ENCODE peak calls at places on chromosome 11, in seven cellular contexts. W, Z, V, N, M, T and Q are unnamed samples.

GRCh38 chr11:47104337-47104950 is 72.2 kb downstream of the ARFGAP2 start:
- DNase-seq in Z (no peak), N (no peak), M (no peak), W (no peak), T (no peak), V (no peak), Q (no peak)

GRCh38 chr11:12841946-12842630 is 167.0 kb upstream of the RASSF10 start:
- DNase-seq in Z (no peak), M (no peak), N (no peak), T (peak), V (peak), W (no peak), Q (no peak)

GRCh38 chr11:21949741-21950413 is 243.0 kb upstream of the ANO5 start:
- DNase-seq in T (no peak), N (no peak), W (no peak), M (no peak), Z (no peak), V (no peak), Q (no peak)

GRCh38 chr11:66022401-66023185 is 3.7 kb downstream of the CATSPER1 start:
- DNase-seq in Z (peak), M (no peak), W (peak), N (peak), T (peak), V (peak), Q (peak)

GRCh38 chr11:643366-643765 is 6.3 kb downstream of the DRD4 start:
- DNase-seq in V (no peak), T (no peak), N (no peak), Z (no peak), M (no peak), W (no peak), Q (no peak)

GRCh38 chr11:27041141-27041869 is 690 bp downstream of the BBOX1 start:
- DNase-seq in V (no peak), T (no peak), M (no peak), N (no peak), W (no peak), Z (no peak), Q (no peak)

GRCh38 chr11:47992959-47993820 is 12.8 kb downstream of the PTPRJ start:
- DNase-seq in N (no peak), M (no peak), T (no peak), Z (no peak), V (peak), W (no peak), Q (no peak)

GRCh38 chr11:90476442-90477007 is 253.7 kb upstream of the CHORDC1 start:
- DNase-seq in W (no peak), Z (peak), M (peak), T (peak), V (no peak), N (no peak), Q (no peak)

GRCh38 chr11:130652671-130653335 is 204.4 kb downstream of the ADAMTS15 start:
- DNase-seq in M (no peak), T (no peak), N (peak), V (no peak), Z (no peak), W (no peak), Q (no peak)

GRCh38 chr11:46865340-46865739 is 19.3 kb upstream of the CKAP5 start:
- DNase-seq in M (no peak), T (no peak), N (no peak), W (no peak), V (no peak), Z (no peak), Q (no peak)

GRCh38 chr11:1838426-1839131 is at the start of gene TNNI2:
- DNase-seq in N (no peak), M (no peak), V (no peak), Z (no peak), W (no peak), T (no peak), Q (no peak)

GRCh38 chr11:109350091-109350490 is 71.9 kb upstream of the C11orf87 start:
- DNase-seq in V (no peak), N (no peak), T (no peak), Z (no peak), W (no peak), M (no peak), Q (no peak)

GRCh38 chr11:82842019-82842418 is 58.2 kb downstream of the PRCP start:
- DNase-seq in T (no peak), M (no peak), N (no peak), V (no peak), W (no peak), Z (no peak), Q (no peak)

GRCh38 chr11:2579315-2580060 is 120.3 kb downstream of the KCNQ1OT1 start:
- DNase-seq in T (peak), V (no peak), Z (no peak), N (no peak), W (no peak), M (no peak), Q (no peak)

GRCh38 chr11:6321961-6322362 is 1.7 kb upstream of the CAVIN3 start:
- DNase-seq in V (no peak), N (no peak), T (no peak), W (no peak), Z (no peak), M (no peak), Q (no peak)

GRCh38 chr11:131977854-131978253 is 607.4 kb downstream of the NTM start:
- DNase-seq in N (no peak), T (no peak), V (no peak), W (no peak), M (no peak), Z (no peak), Q (no peak)

GRCh38 chr11:75328426-75329277 is 22.8 kb downstream of the ARRB1 start:
- DNase-seq in W (no peak), T (peak), N (peak), M (peak), Z (peak), V (peak), Q (no peak)

GRCh38 chr11:120344302-120345004 is 8.2 kb downstream of the ARHGEF12 start:
- DNase-seq in V (no peak), M (peak), W (peak), N (no peak), T (no peak), Z (no peak), Q (peak)

GRCh38 chr11:4054643-4055042 is 40.0 kb upstream of the RRM1 start:
- DNase-seq in M (no peak), T (no peak), Z (no peak), N (no peak), W (no peak), V (no peak), Q (no peak)

GRCh38 chr11:111419641-111420327 is 40.7 kb upstream of the POU2AF1 start:
- DNase-seq in Z (no peak), N (no peak), W (no peak), V (no peak), T (no peak), M (no peak), Q (no peak)

GRCh38 chr11:94728541-94728940 is 39.6 kb upstream of the AMOTL1 start:
- DNase-seq in N (no peak), W (no peak), V (no peak), Z (no peak), T (no peak), M (no peak), Q (no peak)

GRCh38 chr11:61120099-61120864 is 18.0 kb downstream of the CD5 start:
- DNase-seq in T (no peak), M (no peak), W (no peak), V (no peak), Z (no peak), N (no peak), Q (no peak)

GRCh38 chr11:28223577-28223976 is 115.4 kb downstream of the METTL15 start:
- DNase-seq in V (no peak), Z (no peak), N (no peak), T (no peak), M (peak), W (no peak), Q (peak)

GRCh38 chr11:71171024-71171423 is 81.4 kb downstream of the SHANK2 start:
- DNase-seq in W (no peak), T (no peak), M (no peak), Z (no peak), V (no peak), N (no peak), Q (no peak)

GRCh38 chr11:118206612-118207031 is 18.2 kb downstream of the JAML start:
- DNase-seq in W (no peak), N (no peak), Z (no peak), T (no peak), M (no peak), V (no peak), Q (no peak)

GRCh38 chr11:94885133-94885532 is 88.2 kb downstream of the CWC15 start:
- DNase-seq in T (no peak), Z (no peak), N (no peak), W (no peak), M (peak), V (no peak), Q (no peak)

GRCh38 chr11:111735262-111736116 is 30.7 kb downstream of the PPP2R1B start:
- DNase-seq in N (no peak), T (peak), M (no peak), W (no peak), V (no peak), Z (no peak), Q (no peak)

GRCh38 chr11:66081505-66081904 is 11.4 kb downstream of the PACS1 start:
- DNase-seq in T (no peak), V (no peak), N (no peak), W (peak), Z (no peak), M (no peak), Q (peak)

GRCh38 chr11:95095858-95096587 is 6.4 kb downstream of the ENDOD1 start:
- DNase-seq in W (no peak), Z (no peak), N (no peak), T (no peak), V (no peak), M (peak), Q (no peak)

GRCh38 chr11:107916671-107917241 is 11.5 kb upstream of the RAB39A start:
- DNase-seq in N (no peak), V (peak), W (no peak), Z (peak), T (no peak), M (no peak), Q (no peak)

GRCh38 chr11:122850076-122850631 is 11.9 kb downstream of the CRTAM start:
- DNase-seq in W (no peak), V (no peak), Z (no peak), M (no peak), N (no peak), T (no peak), Q (no peak)

GRCh38 chr11:117703209-117703608 is 93.8 kb downstream of the DSCAML1 start:
- DNase-seq in T (no peak), N (no peak), W (no peak), M (no peak), V (no peak), Z (peak), Q (no peak)

GRCh38 chr11:133441964-133442660 is 90.2 kb downstream of the OPCML start:
- DNase-seq in N (no peak), M (no peak), V (no peak), T (no peak), Z (no peak), W (no peak), Q (no peak)

GRCh38 chr11:78256962-78257361 is 68.2 kb downstream of the USP35 start:
- DNase-seq in V (peak), M (no peak), Z (no peak), T (no peak), N (no peak), W (no peak), Q (no peak)

GRCh38 chr11:32819187-32819586 is 10.5 kb upstream of the PRRG4 start:
- DNase-seq in M (no peak), W (no peak), T (no peak), Z (no peak), V (no peak), N (no peak), Q (no peak)

GRCh38 chr11:32817181-32817842 is 12.4 kb upstream of the PRRG4 start:
- DNase-seq in Z (no peak), V (no peak), M (no peak), W (no peak), T (no peak), N (no peak), Q (no peak)

GRCh38 chr11:32821917-32822560 is 7.7 kb upstream of the PRRG4 start:
- DNase-seq in W (no peak), V (no peak), Z (no peak), N (no peak), M (no peak), T (no peak), Q (no peak)

GRCh38 chr11:32817843-32818183 is 11.9 kb upstream of the PRRG4 start:
- DNase-seq in N (no peak), Z (no peak), M (no peak), V (no peak), T (no peak), W (no peak), Q (no peak)

GRCh38 chr11:32821517-32821916 is 8.2 kb upstream of the PRRG4 start:
- DNase-seq in N (no peak), W (no peak), T (no peak), Z (no peak), M (no peak), V (no peak), Q (no peak)
- TF ChIP-seq TAF1 in N (no peak), W (no peak), T (no peak), Z (no peak), M (no peak), V (no peak), Q (no peak)

GRCh38 chr11:72821920-72822799 is 7.9 kb downstream of the ATG16L2 start:
- DNase-seq in M (peak), N (peak), T (peak), W (peak), Z (peak), V (peak), Q (no peak)
- TF ChIP-seq POLR2AphosphoS5 in M (peak), N (peak), T (peak), W (peak), Z (peak), V (peak), Q (peak)

GRCh38 chr11:64318694-64319420 is 936 bp downstream of the PRDX5 start:
- DNase-seq in V (peak), Z (no peak), T (no peak), N (no peak), W (no peak), M (no peak), Q (no peak)

GRCh38 chr11:64317961-64318693 is at the start of gene PRDX5:
- DNase-seq in T (peak), Z (peak), W (peak), N (peak), M (peak), V (peak), Q (peak)

GRCh38 chr11:64320556-64320955 is 2.6 kb downstream of the PRDX5 start:
- DNase-seq in M (no peak), T (no peak), W (no peak), N (no peak), Z (no peak), V (no peak), Q (no peak)

GRCh38 chr11:64321026-64321425 is 3.1 kb downstream of the PRDX5 start:
- DNase-seq in W (no peak), M (no peak), T (no peak), N (no peak), V (no peak), Z (no peak), Q (no peak)

DNA sequence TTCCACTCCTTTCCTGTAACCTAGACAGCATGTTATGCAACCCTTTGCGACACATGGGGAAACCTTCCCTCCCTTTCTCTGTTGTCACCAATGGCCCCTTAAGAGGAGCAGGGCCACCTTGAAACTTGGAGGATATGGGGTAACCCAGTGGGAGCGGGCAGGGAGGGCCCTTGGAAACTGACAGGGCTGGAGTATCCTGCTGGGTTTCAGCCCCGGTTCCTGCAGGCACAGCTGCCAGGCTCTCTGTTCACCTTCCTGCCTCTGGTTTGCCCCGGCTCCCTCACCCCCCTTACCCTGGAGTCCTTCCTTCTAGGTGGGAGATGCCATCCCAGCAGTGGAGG is 1.5 kb downstream of the PRDX5 start:
- DNase-seq in M (no peak), Z (no peak), N (no peak), T (no peak), W (no peak), V (no peak), Q (no peak)
- TF ChIP-seq TAF1 in M (no peak), Z (no peak), N (no peak), T (no peak), W (no peak), V (no peak), Q (no peak)

DNA sequence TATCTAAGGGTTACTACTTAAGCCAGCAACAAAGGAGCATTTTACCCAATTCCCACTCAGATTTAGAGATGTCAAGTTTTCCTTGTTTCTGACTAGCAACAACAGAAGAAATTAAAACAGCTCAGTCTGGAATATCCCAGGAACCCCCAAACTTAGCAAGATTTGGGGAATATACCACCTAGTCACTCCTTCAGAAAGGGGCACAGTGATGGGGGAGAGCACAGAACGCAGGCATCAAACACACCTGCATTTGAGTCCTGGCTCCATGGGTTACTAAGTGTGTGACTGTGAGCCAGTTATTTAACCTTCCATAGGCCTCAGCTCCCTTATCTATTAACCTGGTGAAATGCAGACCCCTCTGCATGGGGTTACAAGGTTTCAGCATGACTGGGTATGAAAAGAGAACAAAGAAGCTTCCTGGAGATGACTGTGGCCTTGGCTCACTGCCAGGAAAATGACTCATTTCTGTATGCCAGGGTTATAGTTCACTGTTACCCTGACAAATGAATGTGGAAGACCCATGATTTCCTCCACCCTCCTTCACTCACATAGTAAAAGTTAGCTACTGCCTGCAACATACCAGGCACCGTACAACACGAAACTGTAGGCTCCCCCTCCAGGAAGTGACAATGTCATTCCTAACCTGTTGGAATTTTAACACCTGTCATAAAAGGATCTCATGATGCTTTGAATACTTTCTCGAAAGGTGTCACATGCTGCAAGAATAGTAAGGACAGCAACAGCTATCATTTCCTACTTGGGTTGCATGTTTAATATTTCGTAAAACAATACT is 79.6 kb downstream of the ME3 start:
- DNase-seq in N (no peak), V (peak), W (peak), M (peak), Z (peak), T (peak), Q (peak)
- TF ChIP-seq POLR2AphosphoS5 in N (no peak), V (no peak), W (no peak), M (peak), Z (no peak), T (peak), Q (peak)

DNA sequence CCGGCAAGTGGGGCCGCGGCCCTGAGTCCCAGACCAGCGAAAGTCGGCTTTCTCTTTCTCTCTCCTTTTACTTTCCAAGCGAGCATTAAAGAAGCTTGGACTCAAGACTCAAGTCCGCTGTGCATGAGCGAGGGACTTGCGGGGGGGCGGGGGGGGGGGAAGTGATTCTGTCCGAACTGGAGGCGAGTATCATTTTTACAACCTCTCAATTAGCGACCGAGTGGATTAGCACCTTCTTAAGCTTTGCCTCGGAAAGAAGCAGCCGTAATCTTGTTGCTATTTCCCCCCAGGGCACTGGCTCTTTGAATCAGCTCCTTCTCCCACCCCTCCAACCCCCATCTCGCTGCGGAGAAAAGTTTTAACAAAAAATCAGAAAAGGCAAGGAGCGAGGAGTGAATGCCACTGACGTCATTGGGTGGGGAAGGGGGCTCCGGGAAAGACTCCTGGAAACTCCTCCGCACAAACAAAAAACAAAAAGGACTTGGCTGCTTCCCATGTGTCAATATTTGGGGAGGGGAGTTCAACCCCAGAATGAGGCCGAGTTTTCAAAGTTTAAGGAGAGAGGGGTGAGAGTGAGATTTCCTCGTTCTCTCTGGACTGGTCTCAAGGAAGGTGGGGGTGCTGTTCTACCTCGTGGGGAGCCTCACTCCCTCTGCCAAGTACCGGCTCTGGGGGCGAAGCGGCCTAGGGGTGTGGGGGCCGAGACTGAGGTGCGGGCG is 2.3 kb upstream of the PAX6 start:
- DNase-seq in V (no peak), W (no peak), M (no peak), T (peak), N (peak), Z (no peak), Q (no peak)
- TF ChIP-seq TAF1 in V (no peak), W (no peak), M (no peak), T (no peak), N (no peak), Z (no peak), Q (no peak)

DNA sequence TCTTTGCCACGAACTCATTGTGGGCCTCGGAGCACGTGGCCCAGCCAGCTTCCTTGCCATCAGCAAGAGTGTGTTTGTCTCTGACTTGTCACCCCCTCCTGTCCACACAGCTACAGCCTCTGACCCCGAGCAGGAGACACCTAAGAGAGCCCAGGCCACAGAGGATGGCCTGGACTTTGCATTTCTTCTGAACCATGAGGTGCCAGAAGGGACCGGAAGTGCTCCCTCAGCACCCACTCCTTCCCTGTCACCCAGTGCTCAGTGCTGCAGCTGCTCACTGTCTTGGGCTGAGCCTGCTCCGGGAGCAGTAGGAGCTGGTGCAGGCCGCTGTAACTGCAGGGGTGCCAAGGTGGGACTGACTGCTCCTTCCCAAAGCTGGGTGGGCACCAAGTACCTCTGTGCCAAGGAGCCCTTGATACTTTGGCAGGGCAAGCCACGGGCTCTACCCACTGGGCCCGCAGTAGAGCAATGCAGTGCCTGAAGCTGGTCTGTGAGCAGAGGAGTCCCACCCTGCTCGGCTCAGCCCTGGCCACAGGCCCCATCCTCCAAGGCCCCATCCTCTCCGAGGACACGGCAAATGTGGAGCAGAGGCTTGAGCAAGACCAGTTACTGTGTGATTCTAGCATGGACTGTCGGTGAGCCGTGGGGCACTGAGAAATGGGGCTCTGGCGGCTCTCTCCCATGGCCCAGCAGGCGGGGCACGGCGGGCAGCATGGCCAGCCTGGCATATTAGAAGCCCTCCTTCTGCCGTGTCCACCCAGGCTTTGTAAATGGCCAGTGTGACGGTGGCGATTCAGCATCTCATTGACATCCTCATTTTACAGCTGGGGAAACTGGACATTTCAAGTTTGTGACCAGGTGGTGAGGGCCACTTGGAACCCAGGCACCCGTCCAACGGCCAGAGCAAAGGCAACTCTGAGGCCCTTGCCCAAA is 6.3 kb downstream of the GRK2 start:
- DNase-seq in W (no peak), N (no peak), V (no peak), Z (no peak), T (no peak), M (no peak), Q (no peak)
- TF ChIP-seq POLR2AphosphoS5 in W (no peak), N (no peak), V (no peak), Z (no peak), T (no peak), M (no peak), Q (no peak)